ENCODE peak calls at places on chromosomes 5 and 9, in five cellular contexts. O, I, D, T and E are unnamed samples.
A peak's percentile ranks its signal among the peaks of the same experiment; 100 is the strongest.

GRCh38 chr9:28563612-28564011 is 990.3 kb upstream of the C9orf72 start:
- DNase-seq in O (no peak), I (no peak), D (no peak), T (no peak), E (no peak)

GRCh38 chr5:55160493-55161209 is 680 bp downstream of the GPX8 start:
- DNase-seq in O (no peak), I (no peak), D (no peak), T (no peak), E (peak; percentile 44)

GRCh38 chr5:150208187-150209015 is 18.5 kb downstream of the SLC6A7 start:
- DNase-seq in O (no peak), I (no peak), D (no peak), T (no peak), E (no peak)

GRCh38 chr5:6766558-6767191 is 53.4 kb downstream of the TENT4A start:
- DNase-seq in O (peak; percentile 94), I (peak; percentile 64), D (peak; percentile 40), T (peak; percentile 71), E (no peak)

GRCh38 chr9:133277467-133277866 is 2.5 kb upstream of the ABO start:
- DNase-seq in O (no peak), I (no peak), D (no peak), T (no peak), E (no peak)

GRCh38 chr5:139849942-139850341 is 54.3 kb downstream of the PSD2 start:
- DNase-seq in O (no peak), I (no peak), D (no peak), T (no peak), E (no peak)

GRCh38 chr5:37871023-37871815 is 31.4 kb upstream of the GDNF start:
- DNase-seq in O (no peak), I (no peak), D (no peak), T (no peak), E (no peak)

GRCh38 chr5:42495908-42496307 is 72.7 kb downstream of the GHR start:
- DNase-seq in O (no peak), I (no peak), D (no peak), T (no peak), E (no peak)

GRCh38 chr9:110687497-110687896 is 18.9 kb downstream of the MUSK start:
- DNase-seq in O (no peak), I (no peak), D (no peak), T (no peak), E (no peak)

GRCh38 chr9:129027685-129028191 is 393 bp downstream of the SH3GLB2 start:
- DNase-seq in O (peak; percentile 58), I (no peak), D (peak; percentile 82), T (no peak), E (no peak)

GRCh38 chr5:66551338-66551737 is 44.9 kb upstream of the MAST4 start:
- DNase-seq in O (no peak), I (no peak), D (no peak), T (no peak), E (no peak)

GRCh38 chr5:142363619-142363963 is 38.8 kb upstream of the SPRY4 start:
- DNase-seq in O (no peak), I (no peak), D (no peak), T (no peak), E (no peak)

GRCh38 chr9:107606149-107606790 is 116.7 kb upstream of the KLF4 start:
- DNase-seq in O (no peak), I (no peak), D (no peak), T (no peak), E (no peak)

GRCh38 chr5:73747696-73748380 is 121.8 kb downstream of the ARHGEF28 start:
- DNase-seq in O (no peak), I (no peak), D (no peak), T (no peak), E (no peak)

GRCh38 chr5:86890375-86890774 is 272.6 kb downstream of the COX7C start:
- DNase-seq in O (no peak), I (no peak), D (no peak), T (no peak), E (no peak)

GRCh38 chr5:77987331-77987730 is 211.2 kb upstream of the TBCA start:
- DNase-seq in O (no peak), I (no peak), D (no peak), T (no peak), E (no peak)

GRCh38 chr5:159712672-159713071 is 203.6 kb upstream of the ADRA1B start:
- DNase-seq in O (no peak), I (no peak), D (no peak), T (no peak), E (no peak)

GRCh38 chr9:109311281-109311680 is 9.6 kb downstream of the EPB41L4B start:
- DNase-seq in O (no peak), I (no peak), D (no peak), T (no peak), E (no peak)

GRCh38 chr5:9302228-9302627 is 243.6 kb downstream of the SEMA5A start:
- DNase-seq in O (no peak), I (no peak), D (no peak), T (no peak), E (no peak)

GRCh38 chr9:99411479-99412100 is 189.5 kb downstream of the SEC61B start:
- DNase-seq in O (no peak), I (no peak), D (no peak), T (no peak), E (no peak)

GRCh38 chr5:73955447-73955846 is 329.5 kb downstream of the ARHGEF28 start:
- DNase-seq in O (no peak), I (no peak), D (no peak), T (no peak), E (no peak)

GRCh38 chr9:96109718-96110351 is 192.1 kb downstream of the HSD17B3 start:
- DNase-seq in O (no peak), I (no peak), D (no peak), T (no peak), E (no peak)

GRCh38 chr9:73176450-73176875 is 24.8 kb downstream of the ANXA1 start:
- DNase-seq in O (no peak), I (no peak), D (no peak), T (no peak), E (no peak)